ENCODE peak calls at places on chromosomes 16 and 17, in nine cellular contexts. U is A549, B is stomach, C is transverse colon, E is K562, A is suprapubic skin, F is ovary, J is tibial nerve, S is H1. I is an unnamed sample.

GRCh38 chr17:17741346-17742023 is 60.2 kb downstream of the RAI1 start:
- DNase-seq in U (no peak), B (no peak), C (no peak), E (no peak), A (no peak), F (peak), J (peak), S (no peak), I (no peak)

GRCh38 chr17:7101531-7101930 is 13.1 kb downstream of the ASGR2 start:
- DNase-seq in U (no peak), B (no peak), C (no peak), E (no peak), A (no peak), F (no peak), J (no peak), S (no peak), I (no peak)

GRCh38 chr16:2597560-2597902 is 59.7 kb downstream of the PDPK1 start:
- DNase-seq in U (no peak), B (no peak), C (no peak), E (no peak), A (no peak), F (peak), J (no peak), S (no peak), I (peak)

GRCh38 chr17:70661342-70662222 is 492.2 kb downstream of the KCNJ2 start:
- DNase-seq in U (peak), B (no peak), C (peak), E (no peak), A (no peak), F (no peak), J (no peak), S (no peak), I (no peak)

GRCh38 chr16:82627811-82628339 is 1.1 kb downstream of the CDH13 start:
- DNase-seq in U (no peak), B (peak), C (peak), E (no peak), A (no peak), F (no peak), J (no peak), S (no peak), I (peak)

GRCh38 chr16:83473926-83474660 is 333.7 kb upstream of the HSBP1 start:
- DNase-seq in U (no peak), B (no peak), C (no peak), E (no peak), A (no peak), F (no peak), J (no peak), S (no peak), I (no peak)

GRCh38 chr17:40065041-40065770 is 2.4 kb downstream of the THRA start:
- DNase-seq in U (no peak), B (no peak), C (no peak), E (no peak), A (no peak), F (peak), J (no peak), S (no peak), I (no peak)

GRCh38 chr17:41751288-41751687 is 16.8 kb upstream of the HAP1 start:
- DNase-seq in U (no peak), B (no peak), C (no peak), E (no peak), A (no peak), F (no peak), J (no peak), S (no peak), I (no peak)

GRCh38 chr17:3502466-3502865 is 26.7 kb downstream of the ASPA start:
- DNase-seq in U (no peak), B (no peak), C (no peak), E (no peak), A (no peak), F (no peak), J (no peak), S (no peak), I (no peak)

GRCh38 chr17:67562036-67562435 is 155.7 kb upstream of the NOL11 start:
- DNase-seq in U (no peak), B (no peak), C (no peak), E (no peak), A (no peak), F (no peak), J (no peak), S (no peak), I (peak)

GRCh38 chr17:51000835-51001638 is 119.6 kb downstream of the SPAG9 start:
- DNase-seq in U (peak), B (no peak), C (no peak), E (no peak), A (no peak), F (no peak), J (no peak), S (no peak), I (no peak)

GRCh38 chr16:74586948-74587347 is 20.0 kb downstream of the GLG1 start:
- DNase-seq in U (no peak), B (no peak), C (no peak), E (no peak), A (no peak), F (no peak), J (no peak), S (no peak), I (no peak)

GRCh38 chr17:42740699-42741098 is 4.1 kb downstream of the EZH1 start:
- DNase-seq in U (no peak), B (no peak), C (no peak), E (no peak), A (no peak), F (no peak), J (no peak), S (no peak), I (no peak)

GRCh38 chr17:65527857-65528591 is 33.4 kb downstream of the AXIN2 start:
- DNase-seq in U (no peak), B (no peak), C (no peak), E (no peak), A (no peak), F (no peak), J (no peak), S (no peak), I (no peak)

GRCh38 chr16:80027007-80027965 is 426.7 kb upstream of the MAF start:
- DNase-seq in U (peak), B (peak), C (peak), E (peak), A (peak), F (peak), J (no peak), S (peak), I (peak)
- TF ChIP-seq EP300 in U (peak), B (no peak), C (no peak), E (peak), A (no peak), F (no peak), J (no peak), S (no peak), I (no peak)

GRCh38 chr16:15658149-15658548 is 8.1 kb downstream of the NDE1 start:
- DNase-seq in U (no peak), B (no peak), C (no peak), E (no peak), A (no peak), F (no peak), J (no peak), S (no peak), I (peak)
- TF ChIP-seq POLR2A in U (no peak), B (no peak), C (no peak), E (no peak), A (no peak), F (no peak), J (no peak), S (no peak), I (no peak)

DNA sequence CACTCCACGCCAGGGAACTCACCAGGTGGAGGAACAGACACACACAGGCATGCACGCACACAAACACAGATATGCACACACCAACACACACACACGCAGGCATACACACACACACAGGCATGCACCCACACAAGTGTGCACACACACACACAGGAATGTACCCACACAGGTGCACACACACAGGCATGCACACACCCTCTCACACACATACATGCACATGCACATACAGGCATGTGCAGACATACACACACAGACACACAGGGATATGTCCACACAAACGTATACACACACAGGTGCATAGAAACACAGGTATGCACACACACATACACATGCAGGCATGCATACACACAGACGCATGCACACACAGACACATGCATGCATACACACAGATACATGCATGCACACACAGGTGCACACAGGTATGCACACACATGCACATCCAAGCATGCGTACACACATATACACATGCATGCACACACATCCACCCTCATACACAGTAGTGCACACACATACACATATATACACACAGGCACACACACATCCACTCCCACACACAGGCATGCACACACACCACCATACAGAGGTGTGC is 39.2 kb downstream of the COTL1 start:
- DNase-seq in U (no peak), B (no peak), C (no peak), E (no peak), A (no peak), F (no peak), J (no peak), S (no peak), I (no peak)
- TF ChIP-seq EP300 in U (no peak), B (no peak), C (no peak), E (no peak), A (no peak), F (no peak), J (no peak), S (no peak), I (no peak)

GRCh38 chr17:16379654-16380053 is 1.2 kb upstream of the UBB start:
- DNase-seq in U (no peak), B (no peak), C (no peak), E (no peak), A (no peak), F (no peak), J (no peak), S (no peak), I (no peak)

GRCh38 chr17:16381496-16381820 is 567 bp downstream of the UBB start:
- DNase-seq in U (no peak), B (no peak), C (no peak), E (no peak), A (no peak), F (no peak), J (no peak), S (no peak), I (no peak)

GRCh38 chr17:16384557-16384956 is 3.7 kb downstream of the UBB start:
- DNase-seq in U (no peak), B (no peak), C (no peak), E (no peak), A (no peak), F (no peak), J (no peak), S (no peak), I (no peak)

GRCh38 chr17:16380640-16381495 is at the start of gene UBB:
- DNase-seq in U (peak), B (peak), C (peak), E (peak), A (peak), F (peak), J (peak), S (peak), I (peak)

DNA sequence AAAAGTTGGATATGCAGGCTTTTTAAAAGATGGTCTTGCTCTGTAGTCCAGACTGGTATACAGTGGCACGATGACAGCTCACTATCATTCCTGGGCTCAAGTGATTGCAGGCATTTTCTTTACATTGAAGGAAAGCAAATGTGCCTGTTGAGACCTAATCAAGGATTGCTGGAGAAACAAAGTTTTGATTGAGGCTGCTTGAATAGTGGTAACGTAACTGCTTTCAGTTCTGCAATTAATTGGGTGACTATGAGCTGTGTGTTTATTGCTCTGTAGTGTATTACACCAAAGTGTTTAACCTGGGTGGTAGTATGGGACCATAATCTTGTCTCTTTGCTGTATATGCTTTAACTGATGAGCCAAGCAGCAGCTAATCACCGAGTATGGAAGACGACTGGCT is 2.3 kb downstream of the UBB start:
- DNase-seq in U (no peak), B (no peak), C (no peak), E (no peak), A (no peak), F (no peak), J (no peak), S (no peak), I (no peak)
- TF ChIP-seq POLR2A in U (no peak), B (no peak), C (no peak), E (peak), A (no peak), F (no peak), J (no peak), S (no peak), I (no peak)

GRCh38 chr16:27197004-27197403 is 6.3 kb upstream of the KDM8 start:
- DNase-seq in U (no peak), B (no peak), C (no peak), E (no peak), A (no peak), F (no peak), J (no peak), S (no peak), I (no peak)

GRCh38 chr16:27199235-27199586 is 4.1 kb upstream of the KDM8 start:
- DNase-seq in U (no peak), B (no peak), C (no peak), E (no peak), A (no peak), F (no peak), J (no peak), S (no peak), I (no peak)

GRCh38 chr16:27198451-27199234 is 4.7 kb upstream of the KDM8 start:
- DNase-seq in U (no peak), B (no peak), C (no peak), E (peak), A (no peak), F (no peak), J (no peak), S (no peak), I (no peak)

GRCh38 chr16:27202923-27203428 is 350 bp upstream of the KDM8 start:
- DNase-seq in U (no peak), B (no peak), C (no peak), E (no peak), A (no peak), F (no peak), J (no peak), S (no peak), I (no peak)

DNA sequence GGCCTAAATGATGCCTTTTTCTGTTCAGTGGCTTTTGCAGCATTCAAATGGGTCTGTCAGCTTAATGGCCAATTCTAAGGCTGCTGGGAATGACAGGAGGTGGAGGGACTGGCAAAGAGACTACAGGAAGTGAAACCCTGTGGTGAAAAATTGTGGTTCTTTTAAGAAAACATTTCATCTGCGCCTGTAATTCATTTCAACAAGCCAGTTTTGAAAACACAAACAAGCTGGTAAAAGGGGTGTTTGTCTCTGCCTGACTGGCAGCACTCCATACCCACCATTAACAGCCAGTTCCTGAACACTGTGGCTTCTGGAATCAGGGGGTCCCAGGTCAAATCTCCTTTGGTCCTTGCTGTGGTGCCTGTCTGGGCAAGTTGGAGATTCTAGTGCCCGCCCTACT is 3.6 kb upstream of the KDM8 start:
- DNase-seq in U (no peak), B (no peak), C (no peak), E (no peak), A (no peak), F (no peak), J (no peak), S (no peak), I (no peak)
- TF ChIP-seq EP300 in U (no peak), B (no peak), C (no peak), E (no peak), A (no peak), F (no peak), J (no peak), S (no peak), I (no peak)

DNA sequence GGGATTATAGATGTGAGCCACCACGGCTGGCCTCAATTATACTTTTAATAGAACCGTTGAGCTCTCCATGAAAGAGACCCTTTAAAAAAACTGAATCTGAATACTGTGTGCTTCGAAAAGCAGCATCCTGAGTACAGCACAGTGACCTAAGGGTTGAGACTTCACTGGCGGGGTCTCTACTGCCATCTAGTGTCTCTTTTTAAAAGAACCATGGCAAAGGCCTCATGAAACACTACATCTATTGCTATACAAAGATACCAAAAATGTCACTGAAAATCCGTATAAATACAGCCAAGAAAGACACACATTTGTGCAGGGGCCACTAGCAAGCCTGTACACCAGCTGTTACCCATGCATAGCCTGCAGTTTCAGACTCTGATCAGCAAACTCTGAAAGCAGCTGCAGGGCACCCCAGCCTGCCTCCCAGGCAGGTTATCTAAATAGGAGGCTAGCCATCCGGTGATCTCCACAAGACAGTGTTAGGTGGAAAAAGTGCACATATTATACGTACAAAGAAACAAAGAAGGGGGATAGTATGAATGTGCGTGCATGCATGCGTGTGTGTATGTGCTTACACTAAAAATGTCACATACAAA is 35.3 kb downstream of the NPLOC4 start:
- DNase-seq in U (peak), B (peak), C (peak), E (peak), A (no peak), F (no peak), J (no peak), S (no peak), I (no peak)
- TF ChIP-seq POLR2A in U (no peak), B (no peak), C (no peak), E (no peak), A (no peak), F (no peak), J (no peak), S (no peak), I (no peak)

DNA sequence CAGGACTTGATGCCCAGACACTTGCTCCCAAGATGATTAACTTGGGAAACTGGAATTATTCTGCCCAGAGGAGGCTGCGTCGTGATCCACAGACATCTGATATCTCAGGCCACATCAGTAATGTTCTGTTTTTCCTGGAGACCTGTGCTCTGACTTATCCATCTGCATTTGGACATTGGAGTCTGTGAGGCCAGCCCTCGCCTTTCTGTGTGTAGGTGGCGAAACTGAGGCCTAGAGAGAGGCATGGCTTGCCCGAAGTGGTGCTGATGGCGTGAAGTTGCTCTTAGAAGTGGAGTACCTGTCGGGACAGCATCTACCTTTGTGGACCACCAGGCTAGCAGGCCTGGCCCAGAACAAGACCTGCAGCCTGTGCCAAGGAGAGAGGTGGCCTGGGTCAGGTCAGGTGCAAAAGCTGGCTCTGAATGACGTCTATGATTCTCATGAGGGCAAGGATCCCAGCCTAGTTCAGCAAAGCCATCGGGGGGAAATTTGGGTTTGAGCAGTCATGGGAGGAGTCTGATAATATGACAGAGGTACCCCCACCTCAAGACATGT is 186.8 kb upstream of the ZNF469 start:
- DNase-seq in U (no peak), B (no peak), C (no peak), E (no peak), A (no peak), F (no peak), J (no peak), S (no peak), I (peak)
- TF ChIP-seq EP300 in U (no peak), B (no peak), C (no peak), E (no peak), A (no peak), F (no peak), J (no peak), S (no peak), I (no peak)

GRCh38 chr17:19381361-19381740 is 3.1 kb downstream of the MAPK7 start:
- DNase-seq in U (no peak), B (no peak), C (no peak), E (no peak), A (peak), F (no peak), J (no peak), S (no peak), I (peak)
- TF ChIP-seq POLR2A in U (no peak), B (no peak), C (no peak), E (no peak), A (no peak), F (no peak), J (no peak), S (no peak), I (no peak)

I was measured in sigmoid colon.